ENCODE peak calls at places on chromosome 21, in nine cellular contexts. T is spleen, I is ovary, N is body of pancreas, C is uterus, U is HCT116, J is esophagus muscularis mucosa, V is NB4, Q is heart left ventricle. H is an unnamed sample.

GRCh38 chr21:45126085-45126687 is 51.8 kb downstream of the ADARB1 start:
- DNase-seq in T (no peak), I (no peak), U (no peak), C (no peak), Q (no peak), J (no peak), V (no peak), N (no peak), H (no peak)

GRCh38 chr21:38486221-38486620 is 12.1 kb downstream of the ERG start:
- DNase-seq in T (no peak), J (no peak), N (no peak), C (no peak), I (no peak), U (no peak), V (no peak), Q (no peak), H (no peak)

GRCh38 chr21:45253180-45253579 is 34.5 kb downstream of the POFUT2 start:
- DNase-seq in Q (no peak), T (peak), J (peak), C (no peak), N (no peak), I (no peak), V (peak), U (no peak), H (no peak)

GRCh38 chr21:46124926-46125845 is 27.3 kb downstream of the COL6A2 start:
- DNase-seq in I (peak), C (peak), N (peak), Q (peak), U (no peak), J (no peak), T (peak), V (no peak), H (no peak)

GRCh38 chr21:42784896-42785451 is 94.4 kb downstream of the WDR4 start:
- DNase-seq in J (no peak), U (no peak), Q (no peak), I (no peak), V (no peak), C (no peak), N (no peak), T (no peak), H (no peak)

GRCh38 chr21:46253610-46254124 is 25.1 kb upstream of the LSS start:
- DNase-seq in V (peak), Q (no peak), C (no peak), N (no peak), J (no peak), U (no peak), T (no peak), I (no peak), H (peak)

GRCh38 chr21:33682992-33683627 is 40.8 kb downstream of the ITSN1 start:
- DNase-seq in V (no peak), T (no peak), U (peak), Q (no peak), C (no peak), J (no peak), N (no peak), I (no peak), H (no peak)

GRCh38 chr21:31293986-31294385 is 50.1 kb downstream of the TIAM1 start:
- DNase-seq in I (no peak), Q (no peak), U (peak), T (no peak), N (no peak), V (no peak), C (no peak), J (no peak), H (no peak)

GRCh38 chr21:39003982-39004775 is 179.1 kb downstream of the PSMG1 start:
- DNase-seq in C (no peak), I (no peak), T (no peak), Q (no peak), V (peak), J (no peak), U (no peak), N (no peak), H (no peak)

GRCh38 chr21:32425628-32426027 is 13.1 kb downstream of the EVA1C start:
- DNase-seq in Q (no peak), J (no peak), C (no peak), U (no peak), T (no peak), N (no peak), I (no peak), V (no peak), H (no peak)

GRCh38 chr21:29371464-29371863 is 72.7 kb downstream of the BACH1 start:
- DNase-seq in V (no peak), Q (no peak), I (no peak), U (no peak), T (no peak), J (no peak), C (no peak), N (no peak), H (no peak)

GRCh38 chr21:39564200-39564599 is 48.5 kb upstream of the B3GALT5 start:
- DNase-seq in T (no peak), J (peak), N (peak), U (no peak), I (no peak), V (no peak), C (no peak), Q (peak), H (no peak)

GRCh38 chr21:44510508-44511218 is 29.3 kb downstream of the KRTAP10-1 start:
- DNase-seq in U (peak), C (no peak), I (peak), T (peak), N (peak), Q (peak), J (no peak), V (peak), H (peak)

GRCh38 chr21:44455524-44456206 is 355 bp downstream of the LRRC3 start:
- DNase-seq in Q (peak), V (peak), J (no peak), C (no peak), I (peak), T (peak), N (peak), U (no peak), H (no peak)

GRCh38 chr21:33024278-33025103 is 1.2 kb upstream of the OLIG2 start:
- DNase-seq in N (no peak), T (no peak), V (no peak), Q (no peak), C (no peak), J (no peak), I (no peak), U (no peak), H (no peak)

GRCh38 chr21:27213328-27213727 is 246.4 kb upstream of the ADAMTS5 start:
- DNase-seq in T (no peak), U (no peak), V (no peak), Q (no peak), C (no peak), N (no peak), J (no peak), I (no peak), H (no peak)

GRCh38 chr21:32043458-32043857 is 170.6 kb downstream of the HUNK start:
- DNase-seq in U (no peak), Q (no peak), V (no peak), C (no peak), J (no peak), T (no peak), N (no peak), I (no peak), H (no peak)

GRCh38 chr21:31554511-31555022 is 104.9 kb upstream of the SOD1 start:
- DNase-seq in T (no peak), J (no peak), C (no peak), V (no peak), Q (no peak), N (no peak), U (peak), I (no peak), H (no peak)

GRCh38 chr21:44505673-44506278 is 34.2 kb downstream of the KRTAP10-1 start:
- DNase-seq in I (no peak), C (no peak), N (no peak), U (no peak), J (no peak), Q (no peak), V (no peak), T (no peak), H (no peak)

GRCh38 chr21:31459457-31459856 is 115.4 kb upstream of the TIAM1 start:
- DNase-seq in J (no peak), N (no peak), C (no peak), U (peak), T (no peak), I (no peak), Q (no peak), V (no peak), H (no peak)

GRCh38 chr21:43892334-43892733 is 27.3 kb downstream of the AGPAT3 start:
- DNase-seq in U (no peak), I (no peak), J (no peak), N (no peak), V (no peak), T (no peak), C (no peak), Q (no peak), H (no peak)

GRCh38 chr21:39181205-39181818 is 1.9 kb downstream of the PSMG1 start:
- DNase-seq in N (no peak), T (no peak), I (no peak), Q (no peak), V (no peak), U (no peak), J (no peak), C (no peak), H (no peak)

GRCh38 chr21:33966324-33966949 is 50.8 kb upstream of the ATP5PO start:
- DNase-seq in N (no peak), U (no peak), I (no peak), V (no peak), C (no peak), J (no peak), Q (no peak), T (no peak), H (no peak)

GRCh38 chr21:42520628-42521253 is 7.1 kb downstream of the SLC37A1 start:
- DNase-seq in U (no peak), V (no peak), C (no peak), T (no peak), N (no peak), J (no peak), Q (no peak), I (no peak), H (no peak)

GRCh38 chr21:45511007-45511406 is 31.2 kb downstream of the SLC19A1 start:
- DNase-seq in V (no peak), I (peak), U (no peak), J (no peak), Q (no peak), C (no peak), N (no peak), T (peak), H (no peak)

GRCh38 chr21:43689556-43690337 is 29.2 kb upstream of the PDXK start:
- DNase-seq in N (no peak), C (no peak), I (no peak), U (no peak), Q (no peak), T (peak), J (no peak), V (no peak), H (no peak)

DNA sequence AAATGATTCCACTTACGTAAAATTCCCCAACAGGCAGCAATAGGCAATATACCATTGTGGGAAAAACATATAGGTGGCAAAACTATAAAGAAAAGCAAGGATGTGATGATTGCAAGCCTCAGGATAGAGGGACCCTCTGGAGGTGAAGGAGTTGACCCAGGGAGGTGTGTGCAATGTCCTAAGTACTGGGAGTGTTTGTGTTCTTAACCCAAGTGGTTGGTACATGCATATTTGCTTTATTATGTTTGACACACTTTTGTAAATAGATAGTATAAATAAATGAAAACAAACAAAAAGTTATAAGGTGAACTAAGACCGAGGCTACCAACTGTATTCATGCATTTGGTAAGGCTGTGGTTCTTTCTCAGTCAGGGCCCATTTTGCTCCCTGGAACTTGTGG is 7.5 kb downstream of the MX1 start:
- DNase-seq in Q (no peak), V (no peak), T (no peak), J (no peak), U (no peak), N (no peak), C (no peak), I (no peak), H (no peak)
- TF ChIP-seq POLR2A in Q (no peak), V (no peak), T (no peak), J (no peak), U (no peak), N (no peak), C (no peak), I (no peak), H (no peak)

GRCh38 chr21:35346697-35347096 is 297.6 kb upstream of the RUNX1 start:
- DNase-seq in T (no peak), U (no peak), C (no peak), N (no peak), V (no peak), Q (no peak), J (peak), I (no peak), H (no peak)

GRCh38 chr21:35349378-35350080 is 300.4 kb upstream of the RUNX1 start:
- DNase-seq in I (no peak), T (no peak), V (no peak), J (peak), U (no peak), Q (no peak), C (no peak), N (no peak), H (no peak)

GRCh38 chr21:35345954-35346353 is 296.9 kb upstream of the RUNX1 start:
- DNase-seq in Q (no peak), J (no peak), T (no peak), N (no peak), C (no peak), I (no peak), U (no peak), V (no peak), H (no peak)

GRCh38 chr21:35350965-35351364 is 301.9 kb upstream of the RUNX1 start:
- DNase-seq in I (no peak), T (no peak), J (no peak), V (no peak), N (no peak), Q (no peak), C (no peak), U (no peak), H (no peak)

DNA sequence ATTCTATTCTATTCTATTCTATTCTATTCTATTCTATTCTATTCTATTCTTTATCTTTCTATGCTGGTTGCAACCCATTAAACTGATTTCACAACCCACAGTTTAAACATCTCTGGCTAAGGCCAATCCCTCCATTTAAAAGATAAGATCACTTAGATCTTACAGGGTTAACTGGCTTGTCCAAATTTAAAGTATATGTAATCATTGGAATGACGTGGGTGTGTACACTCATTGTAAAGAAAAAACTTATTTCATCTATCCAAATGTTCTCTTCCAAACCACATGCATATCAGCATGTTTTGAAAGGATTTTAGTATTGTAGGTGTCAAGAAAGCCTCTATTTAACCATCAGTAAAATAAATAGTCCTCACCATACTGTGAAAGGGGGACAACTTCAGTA is 299.6 kb upstream of the RUNX1 start:
- DNase-seq in N (no peak), J (no peak), U (no peak), V (no peak), C (no peak), I (no peak), Q (no peak), T (no peak), H (no peak)
- TF ChIP-seq POLR2A in N (no peak), J (no peak), U (no peak), V (no peak), C (no peak), I (no peak), Q (no peak), T (no peak), H (no peak)

GRCh38 chr21:41510500-41510899 is 2.5 kb upstream of the TMPRSS2 start:
- DNase-seq in T (no peak), U (no peak), V (no peak), N (peak), I (no peak), J (no peak), C (no peak), Q (no peak), H (no peak)
- TF ChIP-seq POLR2A in T (no peak), U (no peak), V (no peak), N (no peak), I (no peak), J (no peak), C (no peak), Q (no peak), H (no peak)

GRCh38 chr21:15066231-15066577 is 1.4 kb upstream of the NRIP1 start:
- DNase-seq in V (no peak), U (no peak), N (no peak), Q (no peak), J (no peak), C (no peak), I (no peak), T (no peak), H (no peak)

GRCh38 chr21:15065381-15066230 is 806 bp upstream of the NRIP1 start:
- DNase-seq in Q (peak), C (peak), J (peak), V (peak), U (no peak), I (peak), T (peak), N (peak), H (peak)

GRCh38 chr21:15063821-15064575 is 802 bp downstream of the NRIP1 start:
- DNase-seq in Q (peak), U (no peak), T (no peak), J (no peak), N (peak), I (no peak), C (peak), V (no peak), H (peak)

GRCh38 chr21:15063081-15063820 is 1.5 kb downstream of the NRIP1 start:
- DNase-seq in Q (no peak), V (no peak), J (no peak), I (peak), T (no peak), U (no peak), C (no peak), N (no peak), H (peak)

DNA sequence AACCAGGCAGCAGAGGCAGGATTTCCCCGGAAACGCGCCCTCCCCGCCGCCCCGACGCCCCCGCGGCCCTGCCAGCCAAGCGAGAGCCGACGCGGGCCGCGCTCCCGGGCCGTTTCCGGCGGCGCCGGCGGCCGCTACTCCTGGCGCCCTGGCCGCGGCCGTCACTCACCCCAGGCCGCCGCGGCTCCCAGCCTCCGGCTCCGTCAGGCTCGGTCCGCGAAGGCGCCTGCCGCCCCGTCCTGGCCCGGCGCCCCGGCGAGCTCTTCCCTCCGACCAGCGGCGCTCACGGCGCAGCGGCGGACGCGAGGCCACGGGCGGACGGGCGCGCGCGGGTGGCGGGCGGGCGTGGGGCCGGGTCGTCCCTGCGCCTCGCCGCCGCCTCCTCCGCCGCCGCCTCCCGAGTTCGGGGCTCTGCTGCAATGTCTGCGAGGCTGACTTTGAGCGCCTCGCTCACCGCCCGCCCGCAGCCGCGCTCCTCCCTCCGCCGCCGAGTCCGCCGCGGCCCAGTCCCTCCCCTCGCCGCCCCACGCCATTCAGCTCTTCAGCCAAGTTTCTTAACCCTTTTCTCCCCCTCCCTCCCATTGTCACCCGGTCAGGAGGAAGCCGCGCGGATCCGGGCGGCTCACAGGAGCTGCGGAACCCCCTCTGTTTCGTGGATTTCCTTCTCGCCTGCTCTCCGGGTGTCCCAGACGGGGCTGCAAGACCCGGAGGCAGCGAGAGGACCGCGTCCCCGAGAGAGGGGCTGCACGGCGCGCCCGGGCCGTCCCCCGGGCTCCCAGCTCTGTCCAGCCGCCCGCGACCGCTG is at the start of gene NRIP1:
- DNase-seq in I (peak), U (no peak), N (peak), C (peak), Q (peak), J (peak), V (peak), T (peak), H (peak)
- TF ChIP-seq POLR2A in I (peak), U (no peak), N (peak), C (peak), Q (peak), J (no peak), V (no peak), T (peak), H (peak)

GRCh38 chr21:16194851-16195251 is 465.1 kb downstream of the USP25 start:
- DNase-seq in V (no peak), J (no peak), U (no peak), N (no peak), I (no peak), T (no peak), C (no peak), Q (peak), H (peak)

GRCh38 chr21:16192900-16193299 is 463.1 kb downstream of the USP25 start:
- DNase-seq in C (peak), I (no peak), J (no peak), Q (no peak), N (no peak), T (no peak), U (no peak), V (no peak), H (peak)

GRCh38 chr21:16195896-16196443 is 466.2 kb downstream of the USP25 start:
- DNase-seq in V (no peak), C (no peak), U (no peak), Q (no peak), T (no peak), N (no peak), I (no peak), J (no peak), H (peak)

GRCh38 chr21:16195476-16195875 is 465.7 kb downstream of the USP25 start:
- DNase-seq in N (no peak), J (no peak), T (no peak), Q (no peak), I (no peak), U (no peak), V (no peak), C (no peak), H (peak)

GRCh38 chr21:16193758-16194606 is 464.2 kb downstream of the USP25 start:
- DNase-seq in Q (peak), J (no peak), U (no peak), I (peak), V (peak), N (peak), C (peak), T (no peak), H (peak)
- TF ChIP-seq POLR2A in Q (no peak), J (no peak), U (no peak), I (peak), V (no peak), N (no peak), C (no peak), T (no peak), H (peak)

GRCh38 chr21:41458559-41458958 is 32.5 kb downstream of the MX1 start:
- DNase-seq in T (no peak), Q (no peak), N (no peak), V (no peak), J (no peak), I (no peak), C (no peak), U (no peak), H (no peak)
- TF ChIP-seq POLR2A in T (no peak), Q (no peak), N (no peak), V (no peak), J (no peak), I (no peak), C (no peak), U (no peak), H (no peak)

GRCh38 chr21:37452222-37452621 is 85.6 kb downstream of the DYRK1A start:
- DNase-seq in J (no peak), V (no peak), Q (peak), I (no peak), T (no peak), U (no peak), N (no peak), C (no peak), H (no peak)

GRCh38 chr21:37454869-37455503 is 88.4 kb downstream of the DYRK1A start:
- DNase-seq in I (no peak), J (no peak), C (no peak), Q (no peak), T (no peak), N (no peak), V (no peak), U (no peak), H (peak)

GRCh38 chr21:37455504-37455911 is 88.9 kb downstream of the DYRK1A start:
- DNase-seq in V (no peak), N (no peak), I (no peak), T (no peak), U (no peak), C (no peak), J (no peak), Q (no peak), H (peak)

GRCh38 chr21:37451446-37451845 is 84.9 kb downstream of the DYRK1A start:
- DNase-seq in J (no peak), I (no peak), U (no peak), Q (no peak), N (no peak), T (no peak), C (no peak), V (no peak), H (no peak)

DNA sequence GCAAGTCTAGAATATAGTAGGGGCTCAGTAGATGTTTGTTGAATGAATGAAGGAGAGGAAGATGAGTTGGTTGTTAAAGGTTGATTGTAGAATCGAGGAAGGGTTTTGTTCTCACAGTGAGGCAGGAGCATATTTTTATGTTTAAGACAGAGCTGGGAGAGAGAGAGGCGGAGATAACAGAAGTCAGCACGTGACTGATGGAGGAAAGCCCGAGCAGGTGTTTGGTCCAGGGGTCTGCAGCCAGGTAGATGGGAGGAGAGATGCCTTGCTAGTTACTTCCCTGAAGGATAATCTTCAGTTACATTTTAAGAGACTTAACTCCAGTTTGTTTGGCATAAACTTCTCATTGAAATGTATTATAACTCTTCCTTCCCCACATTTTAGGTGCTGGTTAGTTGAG is 86.8 kb downstream of the DYRK1A start:
- DNase-seq in C (no peak), U (no peak), N (no peak), T (no peak), I (no peak), Q (no peak), V (no peak), J (no peak), H (no peak)
- TF ChIP-seq POLR2A in C (no peak), U (no peak), N (no peak), T (no peak), I (no peak), Q (no peak), V (no peak), J (no peak), H (no peak)

H was measured in erythroblast.